ENCODE peak calls at places on chromosomes 7 and 10, in four cellular contexts. L is SK-N-SH, U is H1, O is HepG2. J is an unnamed sample.

GRCh38 chr7:112905413-112905812 is 115.2 kb upstream of the TMEM168 start:
- DNase-seq in L (no peak), U (no peak), O (no peak), J (no peak)

GRCh38 chr10:36736311-36736710 is 389.1 kb upstream of the ANKRD30A start:
- DNase-seq in L (no peak), U (no peak), O (no peak), J (no peak)

GRCh38 chr10:109780997-109781396 is 142.3 kb downstream of the XPNPEP1 start:
- DNase-seq in L (no peak), U (no peak), O (no peak), J (no peak)

GRCh38 chr7:50213622-50214017 is 90.9 kb upstream of the IKZF1 start:
- DNase-seq in L (no peak), U (no peak), O (no peak), J (no peak)

GRCh38 chr10:73797324-73798025 is 12.1 kb downstream of the ZSWIM8 start:
- DNase-seq in L (no peak), U (no peak), O (no peak), J (no peak)

GRCh38 chr10:62594093-62594520 is 210.4 kb upstream of the ADO start:
- DNase-seq in L (peak; percentile 60), U (peak; percentile 74), O (peak; percentile 27), J (peak; percentile 30)

GRCh38 chr10:33196710-33197406 is 137.6 kb downstream of the NRP1 start:
- DNase-seq in L (no peak), U (no peak), O (peak; percentile 94), J (no peak)

GRCh38 chr10:4511559-4511958 is 314.4 kb upstream of the AKR1E2 start:
- DNase-seq in L (no peak), U (no peak), O (no peak), J (no peak)

DNA sequence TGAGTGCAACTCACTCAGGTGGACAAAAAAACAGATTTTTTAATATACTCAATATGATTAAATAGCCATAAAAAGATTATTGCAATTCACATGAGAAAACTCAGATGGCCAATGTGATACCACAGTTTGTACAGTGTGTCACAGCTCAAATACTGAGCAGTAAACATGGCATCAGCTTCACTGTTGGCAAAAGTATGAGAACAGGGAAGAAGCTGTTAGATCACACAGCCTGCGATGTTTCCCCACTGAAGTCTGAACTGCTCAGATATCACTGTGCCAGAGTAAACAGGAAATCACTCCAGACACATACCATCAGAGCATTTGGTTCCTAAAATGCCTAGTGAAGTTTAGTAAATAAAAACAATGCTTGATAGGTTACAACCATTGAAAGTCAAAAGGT is 347.8 kb downstream of the ETV1 start:
- DNase-seq in L (no peak), U (no peak), O (no peak), J (no peak)
- TF ChIP-seq TCF12 in L (no peak), U (no peak), O (no peak), J (no peak)

DNA sequence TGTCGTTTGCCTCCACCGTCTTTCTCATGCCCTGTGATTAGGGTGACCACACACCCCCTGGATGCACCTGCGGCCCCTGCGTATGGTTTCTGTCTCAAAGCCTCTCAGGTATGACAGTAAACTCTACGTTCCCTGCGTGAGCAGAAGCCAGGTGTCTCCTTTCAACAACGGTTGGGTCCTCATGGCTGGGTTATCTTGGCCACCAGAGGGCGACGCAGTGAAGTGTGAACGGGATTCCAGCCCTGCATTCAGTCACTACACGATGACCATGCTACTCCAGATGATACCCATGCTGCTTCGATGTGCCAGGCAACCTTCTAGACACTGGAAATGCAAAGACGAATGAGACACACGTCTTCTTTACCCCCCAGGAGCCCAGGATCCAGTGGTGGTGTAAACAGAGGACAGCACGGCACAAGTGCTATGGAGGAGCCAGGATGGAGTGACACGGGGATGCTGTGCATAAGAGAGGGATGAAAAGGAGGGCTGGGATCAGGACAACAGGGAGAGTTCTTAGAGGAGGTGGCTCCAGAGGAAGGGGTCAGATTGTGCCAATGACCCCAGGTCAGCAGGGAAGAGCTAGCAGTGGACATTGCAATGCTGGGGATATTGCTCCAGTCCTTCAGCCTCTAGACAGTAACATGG is 228.1 kb upstream of the PFKP start:
- DNase-seq in L (peak; percentile 57), U (peak; percentile 85), O (peak; percentile 33), J (no peak)
- TF ChIP-seq TCF12 in L (no peak), U (peak; percentile 35), O (no peak), J (no peak)

GRCh38 chr7:95736635-95737034 is 35.7 kb upstream of the DYNC1I1 start:
- DNase-seq in L (no peak), U (no peak), O (no peak), J (no peak)

DNA sequence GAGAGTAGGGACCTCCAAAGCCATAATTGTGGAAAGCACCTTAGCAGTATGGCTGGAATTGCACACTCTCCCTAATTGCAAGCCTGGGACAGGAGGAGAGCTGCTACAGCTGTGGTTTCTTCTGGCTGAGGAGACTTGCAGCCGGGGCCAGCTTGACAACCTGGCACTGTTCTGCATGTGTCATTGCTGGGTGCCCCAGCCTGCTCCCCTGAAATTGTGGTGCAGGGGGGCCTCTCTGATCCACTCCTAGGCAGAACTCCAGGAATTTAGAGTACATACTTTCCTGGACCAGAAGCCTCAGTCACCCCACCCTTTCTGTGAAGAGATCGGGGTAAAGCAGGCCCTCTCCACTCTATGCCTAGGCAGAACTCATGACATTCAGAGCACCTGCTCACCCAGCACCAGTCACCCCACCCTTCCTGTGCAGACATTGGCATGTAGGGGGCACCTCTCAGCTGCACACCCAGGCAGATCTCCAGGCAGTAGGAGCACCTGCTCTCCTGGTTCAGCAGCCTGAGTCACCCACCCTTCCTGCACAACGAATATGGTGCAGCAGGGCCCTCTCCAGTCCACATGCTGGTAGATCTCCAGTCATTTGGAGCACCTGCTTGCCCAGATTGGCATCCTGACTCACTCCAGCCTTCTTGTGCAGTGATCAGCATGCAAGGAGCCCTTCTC is 34.4 kb upstream of the DYNC1I1 start:
- DNase-seq in L (no peak), U (no peak), O (no peak), J (no peak)
- TF ChIP-seq TCF12 in L (no peak), U (no peak), O (no peak), J (no peak)

DNA sequence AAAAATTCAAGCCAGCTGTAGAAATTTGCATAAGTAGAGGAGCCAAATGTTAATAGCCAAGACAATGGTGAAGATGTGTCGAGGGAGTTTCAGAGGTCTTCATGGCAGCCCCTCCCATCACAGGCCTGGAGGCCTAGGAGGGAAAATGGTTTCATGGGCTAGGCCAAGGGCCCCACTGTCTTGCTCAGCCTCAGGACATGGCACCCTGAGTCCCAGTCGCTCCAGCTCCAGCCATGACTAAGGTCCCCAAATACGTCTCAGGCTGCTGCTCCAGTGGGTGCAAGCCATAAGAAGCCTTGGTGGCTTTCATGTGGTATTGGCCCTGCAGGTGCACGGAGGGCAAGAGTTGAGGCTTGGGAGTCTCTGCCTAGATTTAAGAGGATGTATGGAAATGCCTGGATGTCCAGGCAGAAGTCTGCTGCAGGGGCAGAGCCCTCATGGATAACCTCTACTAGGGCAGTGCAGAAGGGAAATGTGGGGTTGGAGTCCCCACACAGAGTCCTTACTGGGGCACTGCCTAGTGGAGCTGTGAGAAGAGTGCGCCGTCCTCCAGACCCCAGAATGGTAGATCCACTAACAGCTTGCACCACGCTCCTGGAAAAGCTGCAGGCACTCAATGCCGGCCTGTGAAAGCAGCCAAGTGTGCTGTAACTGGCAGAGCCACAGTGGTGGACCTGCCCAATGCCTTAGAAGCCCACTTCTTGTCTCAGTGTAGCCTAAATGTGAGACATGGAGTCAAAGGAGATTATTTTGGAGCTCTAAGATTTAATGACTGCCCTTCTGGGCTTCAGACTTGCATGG is 19.2 kb downstream of the TBATA start:
- DNase-seq in L (no peak), U (no peak), O (no peak), J (no peak)
- TF ChIP-seq TCF12 in L (no peak), U (no peak), O (no peak), J (no peak)

DNA sequence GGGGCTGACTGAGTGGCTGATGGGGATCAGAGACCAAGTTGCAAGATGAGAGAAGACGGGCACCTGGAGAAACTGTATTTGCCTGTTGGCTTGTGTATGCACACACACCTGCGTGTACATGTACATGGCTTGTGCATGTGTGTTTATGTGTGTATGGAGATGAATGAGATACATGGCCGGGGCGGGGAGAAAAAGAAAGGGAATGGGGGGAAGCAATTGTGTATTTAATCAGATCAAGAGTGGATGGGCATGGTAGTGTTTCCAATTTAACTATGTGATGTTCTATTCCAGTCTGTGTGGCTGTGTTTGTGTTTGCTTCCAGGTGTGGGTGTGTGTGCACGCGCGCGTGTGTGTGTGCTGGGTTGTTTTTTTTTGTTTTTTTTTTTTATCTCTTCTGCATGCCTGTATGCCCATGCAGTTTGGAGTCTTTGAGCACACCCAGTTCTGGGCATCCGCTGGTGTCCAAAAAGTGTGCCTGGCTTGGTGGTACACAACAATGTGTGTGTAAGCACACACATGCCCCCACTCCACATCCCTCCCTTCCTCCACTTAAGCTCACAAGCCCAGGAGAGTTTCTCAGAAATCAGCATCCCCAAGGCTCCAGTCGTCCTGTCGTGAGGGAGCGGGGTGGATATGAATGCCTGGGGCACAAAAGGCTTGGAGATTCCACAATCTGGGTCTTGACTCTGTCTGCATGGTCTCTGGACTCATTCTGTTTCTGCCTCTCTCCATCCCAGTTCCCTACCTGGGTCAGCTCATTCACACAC is 2.5 kb upstream of the VGF start:
- DNase-seq in L (peak; percentile 41), U (no peak), O (no peak), J (no peak)
- TF ChIP-seq TCF12 in L (no peak), U (no peak), O (no peak), J (no peak)

DNA sequence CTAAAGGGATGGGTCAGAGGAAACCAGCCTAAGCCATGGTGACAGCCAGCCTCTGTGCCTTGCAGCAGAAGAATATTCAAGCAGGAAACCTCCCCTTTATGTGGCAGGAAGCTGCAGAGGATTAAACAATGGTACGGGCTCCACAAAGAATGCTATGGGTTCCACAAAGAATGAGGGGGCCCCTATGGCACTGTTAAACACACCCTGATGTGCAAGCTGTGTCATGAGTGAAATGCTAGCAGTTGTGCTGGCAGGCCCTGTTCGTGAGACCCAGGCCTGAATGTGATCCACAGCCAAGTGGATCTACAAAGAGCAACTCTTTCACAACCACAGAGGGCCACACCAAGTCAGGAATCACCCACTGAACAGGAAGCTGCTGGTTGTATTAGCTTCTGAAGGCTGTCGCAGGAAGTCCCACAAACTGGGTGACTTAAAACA is 68.9 kb downstream of the MYOF start:
- DNase-seq in L (no peak), U (no peak), O (no peak), J (no peak)
- TF ChIP-seq TCF12 in L (no peak), U (no peak), O (no peak), J (no peak)

DNA sequence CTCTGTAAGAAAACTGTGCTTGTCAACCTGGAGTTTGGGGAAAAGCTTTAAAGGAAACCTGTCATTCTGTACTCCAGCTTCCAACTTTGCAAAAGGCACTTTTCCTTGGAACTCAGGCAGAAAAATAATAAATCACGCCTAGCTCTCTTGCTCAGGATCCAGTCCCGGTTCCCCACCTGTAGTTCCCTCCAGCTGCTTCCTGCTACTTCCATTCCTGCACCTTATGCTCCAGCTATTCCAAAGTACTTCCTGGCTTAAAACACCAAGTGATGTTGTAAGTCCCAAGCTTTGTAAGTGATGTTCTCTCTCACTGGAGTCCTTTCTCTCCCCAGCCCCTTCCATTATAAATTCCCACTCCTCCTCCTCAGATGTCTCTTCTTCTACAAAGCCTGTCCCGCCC is 98.6 kb downstream of the GRM8 start:
- DNase-seq in L (no peak), U (no peak), O (no peak), J (no peak)
- TF ChIP-seq TCF12 in L (no peak), U (no peak), O (no peak), J (no peak)